ENCODE peak calls at places on chromosomes 4 and X, in seven cellular contexts. S is kidney, R is fibroblast of lung, B is fibroblast of mammary gland, L is nephron progenitor cell, I is tibial artery, H is AG04450. W is an unnamed sample.
A peak's percentile ranks its signal among the peaks of the same experiment; 100 is the strongest.

GRCh38 chrX:70826715-70827114 is 81.8 kb downstream of the TEX11 start:
- DNase-seq in I (no peak), L (no peak), R (no peak), S (no peak), H (no peak), B (no peak), W (peak; percentile 30)

GRCh38 chr4:107467461-107467860 is 252.6 kb downstream of the PAPSS1 start:
- DNase-seq in H (no peak), I (no peak), B (peak; percentile 3), L (no peak), S (no peak), R (no peak), W (no peak)

GRCh38 chr4:97453186-97453585 is 690.1 kb downstream of the STPG2 start:
- DNase-seq in R (no peak), S (no peak), H (no peak), B (no peak), L (no peak), I (no peak), W (no peak)

GRCh38 chr4:8727546-8728510 is 135.3 kb downstream of the CPZ start:
- DNase-seq in L (no peak), I (peak; percentile 15), R (no peak), B (no peak), H (no peak), S (peak; percentile 54), W (no peak)

GRCh38 chr4:150206265-150206664 is 128.0 kb downstream of the DCLK2 start:
- DNase-seq in B (no peak), L (no peak), S (no peak), H (no peak), R (no peak), I (no peak), W (no peak)

GRCh38 chr4:148442830-148443549 is 776 bp upstream of the NR3C2 start:
- DNase-seq in H (no peak), I (peak; percentile 30), S (peak; percentile 89), L (no peak), B (no peak), R (no peak), W (no peak)

GRCh38 chr4:155342142-155342541 is 34.6 kb downstream of the MAP9 start:
- DNase-seq in R (peak; percentile 54), L (no peak), S (no peak), I (no peak), B (peak; percentile 76), H (no peak), W (peak; percentile 39)

GRCh38 chrX:140817943-140818342 is 108.4 kb downstream of the LINC00632 start:
- DNase-seq in H (no peak), R (peak; percentile 35), S (no peak), L (no peak), I (no peak), B (peak; percentile 41), W (peak; percentile 51)

GRCh38 chr4:139740531-139741041 is 75.0 kb downstream of the MGST2 start:
- DNase-seq in H (peak; percentile 78), S (peak; percentile 76), L (no peak), B (peak; percentile 95), R (peak; percentile 94), I (peak; percentile 85), W (peak; percentile 93)

GRCh38 chrX:19870710-19871490 is 16.5 kb downstream of the SH3KBP1 start:
- DNase-seq in B (no peak), L (no peak), R (no peak), S (no peak), H (no peak), I (no peak), W (no peak)

GRCh38 chr4:21778702-21779101 is 169.9 kb downstream of the KCNIP4 start:
- DNase-seq in R (no peak), H (no peak), S (no peak), I (no peak), L (no peak), B (no peak), W (no peak)

GRCh38 chr4:182231503-182231902 is 11.7 kb upstream of the TENM3 start:
- DNase-seq in S (no peak), B (no peak), H (no peak), I (no peak), R (no peak), L (no peak), W (no peak)

GRCh38 chrX:13418126-13419091 is 98.6 kb upstream of the ATXN3L start:
- DNase-seq in R (peak; percentile 62), L (no peak), H (no peak), I (no peak), B (peak; percentile 48), S (no peak), W (peak; percentile 9)

GRCh38 chrX:10074241-10074941 is 82.4 kb upstream of the CLCN4 start:
- DNase-seq in I (no peak), H (no peak), B (no peak), L (no peak), S (no peak), R (no peak), W (peak; percentile 91)

GRCh38 chr4:24770111-24770584 is 25.2 kb upstream of the SOD3 start:
- DNase-seq in L (no peak), I (peak; percentile 22), R (peak; percentile 98), B (peak; percentile 97), H (peak; percentile 77), S (no peak), W (peak; percentile 90)

GRCh38 chr4:1616574-1616964 is 67.5 kb downstream of the FAM53A start:
- DNase-seq in B (no peak), I (no peak), L (no peak), S (no peak), H (no peak), R (no peak), W (no peak)

GRCh38 chrX:46882266-46882665 is 30.0 kb upstream of the JADE3 start:
- DNase-seq in S (no peak), L (no peak), R (no peak), H (no peak), B (no peak), I (no peak), W (no peak)

GRCh38 chr4:124745988-124746801 is 33.7 kb upstream of the ANKRD50 start:
- DNase-seq in I (no peak), S (no peak), B (no peak), R (no peak), H (no peak), L (no peak), W (no peak)

GRCh38 chr4:141346144-141346543 is 125.4 kb downstream of the ZNF330 start:
- DNase-seq in R (peak; percentile 64), S (no peak), B (peak; percentile 68), L (no peak), I (no peak), H (peak; percentile 29), W (peak; percentile 66)

GRCh38 chr4:13887010-13887409 is 259.5 kb upstream of the BOD1L1 start:
- DNase-seq in S (no peak), L (no peak), H (no peak), B (no peak), R (no peak), I (no peak), W (no peak)

GRCh38 chr4:13876151-13876550 is 248.6 kb upstream of the BOD1L1 start:
- DNase-seq in L (no peak), R (no peak), H (no peak), B (no peak), S (no peak), I (no peak), W (no peak)

GRCh38 chr4:13876940-13877339 is 249.4 kb upstream of the BOD1L1 start:
- DNase-seq in H (no peak), I (no peak), S (no peak), L (no peak), B (no peak), R (no peak), W (no peak)

DNA sequence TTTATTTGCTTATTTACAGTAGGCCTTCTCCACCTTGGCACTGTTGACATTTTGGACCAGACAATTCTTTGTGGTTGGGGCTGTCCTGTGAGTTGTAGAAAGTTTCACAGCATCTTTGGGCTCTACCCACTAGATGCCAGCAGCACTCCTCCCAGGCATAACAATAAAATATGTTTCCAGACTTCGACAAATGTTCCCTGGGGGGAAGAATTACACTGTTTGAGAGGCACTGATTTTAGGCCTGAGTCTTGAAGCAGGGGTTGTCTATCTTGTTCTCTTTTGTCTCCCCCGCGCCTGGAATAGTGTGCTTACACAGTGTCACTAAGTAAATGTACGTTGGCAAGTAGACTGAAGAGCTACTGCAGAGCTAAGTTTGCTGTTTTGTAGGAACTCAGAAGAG is 254.4 kb upstream of the BOD1L1 start:
- DNase-seq in I (no peak), H (no peak), B (no peak), S (no peak), L (no peak), R (no peak), W (no peak)
- TF ChIP-seq CTCF in I (no peak), H (no peak), B (peak; percentile 3), S (no peak), L (no peak), R (no peak), W (no peak)

GRCh38 chr4:37244583-37245390 is at the start of gene NWD2:
- DNase-seq in B (no peak), L (peak; percentile 69), H (no peak), S (peak; percentile 71), I (no peak), R (peak; percentile 12), W (no peak)
- TF ChIP-seq CTCF in B (no peak), L (no peak), H (no peak), S (no peak), I (no peak), R (no peak), W (no peak)

GRCh38 chr4:138492178-138492577 is 250.0 kb upstream of the SLC7A11 start:
- DNase-seq in L (no peak), B (no peak), S (no peak), H (no peak), R (no peak), I (no peak), W (no peak)

GRCh38 chr4:138499627-138500026 is 257.5 kb upstream of the SLC7A11 start:
- DNase-seq in L (no peak), R (no peak), I (no peak), H (no peak), B (no peak), S (no peak), W (no peak)

GRCh38 chr4:138500869-138501268 is 258.7 kb upstream of the SLC7A11 start:
- DNase-seq in B (no peak), S (no peak), H (no peak), L (no peak), R (no peak), I (no peak), W (no peak)

GRCh38 chr4:138494931-138495330 is 252.8 kb upstream of the SLC7A11 start:
- DNase-seq in L (peak; percentile 2), B (peak; percentile 10), H (no peak), I (no peak), R (peak; percentile 16), S (no peak), W (peak; percentile 60)
- TF ChIP-seq CTCF in L (no peak), B (no peak), H (no peak), I (no peak), R (no peak), S (no peak), W (peak; percentile 41)

GRCh38 chr4:23333556-23333945 is 556.3 kb downstream of the PPARGC1A start:
- DNase-seq in I (no peak), B (peak; percentile 54), S (no peak), L (no peak), R (peak; percentile 94), H (no peak), W (peak; percentile 65)

GRCh38 chr4:23337292-23337691 is 552.6 kb downstream of the PPARGC1A start:
- DNase-seq in B (no peak), H (no peak), R (no peak), I (no peak), L (no peak), S (no peak), W (peak; percentile 35)

GRCh38 chr4:23332266-23332665 is 557.6 kb downstream of the PPARGC1A start:
- DNase-seq in R (peak; percentile 78), H (no peak), L (no peak), I (no peak), B (no peak), S (no peak), W (no peak)

GRCh38 chr4:23333946-23334878 is 555.6 kb downstream of the PPARGC1A start:
- DNase-seq in H (peak; percentile 11), L (no peak), R (peak; percentile 99), I (no peak), S (no peak), B (peak; percentile 84), W (peak; percentile 95)
- TF ChIP-seq CTCF in H (no peak), L (no peak), R (no peak), I (no peak), S (peak; percentile 6), B (no peak), W (no peak)